ENCODE peak calls at places on chromosomes 4 and X, in seven cellular contexts. S, K, I, O, D, R and J are unnamed samples.

GRCh38 chrX:21658152-21658737 is at the start of gene KLHL34:
- DNase-seq in S (no peak), K (no peak), I (no peak), O (no peak), D (no peak), R (no peak), J (no peak)

GRCh38 chrX:150352114-150352513 is 11.0 kb upstream of the MAMLD1 start:
- DNase-seq in S (no peak), K (no peak), I (no peak), O (no peak), D (no peak), R (no peak), J (no peak)

GRCh38 chr4:104015680-104016079 is 295.9 kb upstream of the TACR3 start:
- DNase-seq in S (no peak), K (no peak), I (no peak), O (peak; percentile 28), D (peak; percentile 52), R (no peak), J (peak; percentile 9)

GRCh38 chr4:744212-744841 is 38.7 kb downstream of the PCGF3 start:
- DNase-seq in S (no peak), K (no peak), I (no peak), O (no peak), D (no peak), R (no peak), J (no peak)

GRCh38 chr4:8410641-8411271 is 29.8 kb downstream of the ACOX3 start:
- DNase-seq in S (peak; percentile 9), K (peak; percentile 51), I (no peak), O (peak; percentile 81), D (peak; percentile 92), R (peak; percentile 82), J (peak; percentile 47)

GRCh38 chr4:7964890-7965662 is 25.4 kb upstream of the AFAP1 start:
- DNase-seq in S (peak; percentile 70), K (peak; percentile 23), I (peak; percentile 45), O (no peak), D (peak; percentile 68), R (no peak), J (peak; percentile 89)

GRCh38 chrX:119672252-119672825 is 20.6 kb downstream of the SEPTIN6 start:
- DNase-seq in S (no peak), K (no peak), I (no peak), O (no peak), D (no peak), R (no peak), J (no peak)

GRCh38 chr4:8188085-8188484 is 11.0 kb upstream of the SH3TC1 start:
- DNase-seq in S (no peak), K (no peak), I (no peak), O (no peak), D (no peak), R (no peak), J (no peak)

GRCh38 chrX:16240231-16240905 is 73.1 kb downstream of the MAGEB17 start:
- DNase-seq in S (no peak), K (no peak), I (no peak), O (no peak), D (no peak), R (no peak), J (no peak)